ENCODE peak calls at places on chromosomes 6 and 20, in six cellular contexts. S, K, W, P, D and U are unnamed samples.

GRCh38 chr6:158758464-158758863 is 60.7 kb downstream of the EZR start:
- DNase-seq in S (no peak), K (no peak), W (no peak), P (no peak), D (no peak), U (no peak)

GRCh38 chr6:13378669-13379590 is 50.6 kb upstream of the TBC1D7 start:
- DNase-seq in S (no peak), K (no peak), W (no peak), P (no peak), D (no peak), U (no peak)

GRCh38 chr6:23180504-23181293 is 611.3 kb downstream of the HDGFL1 start:
- DNase-seq in S (no peak), K (peak), W (no peak), P (peak), D (no peak), U (peak)

GRCh38 chr6:97059473-97059872 is 134.9 kb downstream of the KLHL32 start:
- DNase-seq in S (no peak), K (peak), W (no peak), P (no peak), D (no peak), U (no peak)

GRCh38 chr6:151723152-151723551 is 84.3 kb upstream of the ESR1 start:
- DNase-seq in S (no peak), K (no peak), W (peak), P (no peak), D (no peak), U (no peak)

GRCh38 chr20:1478566-1478965 is 11.9 kb upstream of the NSFL1C start:
- DNase-seq in S (no peak), K (peak), W (no peak), P (no peak), D (no peak), U (peak)

GRCh38 chr20:44181611-44182010 is 5.4 kb downstream of the JPH2 start:
- DNase-seq in S (no peak), K (no peak), W (no peak), P (no peak), D (no peak), U (no peak)

GRCh38 chr20:45111799-45112471 is 3.0 kb downstream of the WFDC5 start:
- DNase-seq in S (no peak), K (no peak), W (peak), P (no peak), D (no peak), U (no peak)

GRCh38 chr6:24933868-24934401 is 1.8 kb downstream of the RIPOR2 start:
- DNase-seq in S (no peak), K (no peak), W (peak), P (no peak), D (peak), U (no peak)

GRCh38 chr6:8027965-8028651 is 36.1 kb downstream of the BLOC1S5 start:
- DNase-seq in S (no peak), K (no peak), W (no peak), P (no peak), D (no peak), U (no peak)

GRCh38 chr20:52490715-52491430 is 299.3 kb upstream of the ZFP64 start:
- DNase-seq in S (no peak), K (peak), W (no peak), P (peak), D (no peak), U (peak)

GRCh38 chr6:113994934-113995342 is 24.0 kb upstream of the HDAC2 start:
- DNase-seq in S (no peak), K (peak), W (peak), P (peak), D (peak), U (peak)

GRCh38 chr20:60262967-60263603 is 304.9 kb downstream of the CDH26 start:
- DNase-seq in S (no peak), K (no peak), W (peak), P (no peak), D (peak), U (no peak)

GRCh38 chr20:35991142-35991771 is 22.9 kb downstream of the CNBD2 start:
- DNase-seq in S (no peak), K (peak), W (peak), P (no peak), D (peak), U (no peak)

GRCh38 chr6:142794424-142794823 is 150.6 kb downstream of the HIVEP2 start:
- DNase-seq in S (no peak), K (no peak), W (no peak), P (no peak), D (no peak), U (no peak)

GRCh38 chr20:13546497-13547131 is 92.1 kb downstream of the TASP1 start:
- DNase-seq in S (peak), K (peak), W (peak), P (peak), D (peak), U (peak)

GRCh38 chr6:34890526-34890910 is 1.5 kb downstream of the ANKS1A start:
- DNase-seq in S (no peak), K (no peak), W (no peak), P (no peak), D (no peak), U (no peak)

GRCh38 chr6:89122625-89123024 is 4.8 kb upstream of the SRSF12 start:
- DNase-seq in S (no peak), K (peak), W (no peak), P (peak), D (no peak), U (no peak)

GRCh38 chr6:111527367-111527766 is 44.3 kb upstream of the REV3L start:
- DNase-seq in S (no peak), K (no peak), W (no peak), P (no peak), D (no peak), U (no peak)

GRCh38 chr6:29675561-29675960 is 5.4 kb downstream of the ZFP57 start:
- DNase-seq in S (no peak), K (no peak), W (no peak), P (no peak), D (no peak), U (no peak)

GRCh38 chr20:46158476-46158987 is 40.4 kb downstream of the CD40 start:
- DNase-seq in S (no peak), K (no peak), W (no peak), P (no peak), D (no peak), U (no peak)

GRCh38 chr20:59628171-59628570 is 23.8 kb downstream of the PHACTR3 start:
- DNase-seq in S (no peak), K (no peak), W (no peak), P (no peak), D (no peak), U (no peak)

GRCh38 chr6:157432231-157432630 is 51.2 kb downstream of the ZDHHC14 start:
- DNase-seq in S (no peak), K (no peak), W (no peak), P (no peak), D (no peak), U (no peak)

GRCh38 chr6:148370171-148370570 is 27.5 kb downstream of the SASH1 start:
- DNase-seq in S (no peak), K (no peak), W (no peak), P (no peak), D (no peak), U (no peak)

GRCh38 chr6:42782689-42783176 is 881 bp downstream of the BICRAL start:
- DNase-seq in S (peak), K (peak), W (peak), P (peak), D (peak), U (peak)

GRCh38 chr6:11992086-11992485 is 20.0 kb upstream of the HIVEP1 start:
- DNase-seq in S (no peak), K (no peak), W (no peak), P (no peak), D (no peak), U (no peak)

GRCh38 chr20:17568972-17569471 is 853 bp upstream of the DSTN start:
- DNase-seq in S (peak), K (peak), W (peak), P (peak), D (peak), U (peak)

GRCh38 chr20:20755227-20755626 is 42.8 kb upstream of the RALGAPA2 start:
- DNase-seq in S (no peak), K (no peak), W (no peak), P (no peak), D (no peak), U (no peak)

GRCh38 chr6:158270389-158271127 is 41.7 kb upstream of the TULP4 start:
- DNase-seq in S (no peak), K (no peak), W (peak), P (no peak), D (no peak), U (no peak)

GRCh38 chr6:116290799-116291198 is 11.1 kb upstream of the TSPYL1 start:
- DNase-seq in S (no peak), K (no peak), W (no peak), P (no peak), D (no peak), U (no peak)

GRCh38 chr20:19129976-19130612 is 82.3 kb upstream of the SLC24A3 start:
- DNase-seq in S (no peak), K (no peak), W (no peak), P (no peak), D (no peak), U (no peak)

GRCh38 chr20:44382641-44383040 is 27.1 kb downstream of the HNF4A start:
- DNase-seq in S (no peak), K (no peak), W (no peak), P (no peak), D (no peak), U (no peak)

GRCh38 chr6:144286503-144287393 is 1.6 kb downstream of the UTRN start:
- DNase-seq in S (peak), K (peak), W (peak), P (no peak), D (peak), U (peak)

GRCh38 chr20:59783020-59784010 is 150.1 kb downstream of the SYCP2 start:
- DNase-seq in S (peak), K (peak), W (peak), P (peak), D (no peak), U (no peak)

GRCh38 chr6:125471703-125472102 is 169.9 kb upstream of the HDDC2 start:
- DNase-seq in S (no peak), K (peak), W (no peak), P (no peak), D (no peak), U (no peak)
- TF ChIP-seq CTCF in S (no peak), K (no peak), W (no peak), P (no peak), D (no peak), U (no peak)

GRCh38 chr20:48241482-48241881 is 456.2 kb upstream of the SULF2 start:
- DNase-seq in S (no peak), K (no peak), W (no peak), P (no peak), D (no peak), U (no peak)
- TF ChIP-seq CTCF in S (no peak), K (no peak), W (no peak), P (no peak), D (no peak), U (no peak)

GRCh38 chr6:84242265-84242664 is 14.8 kb upstream of the CEP162 start:
- DNase-seq in S (no peak), K (no peak), W (no peak), P (no peak), D (no peak), U (no peak)

DNA sequence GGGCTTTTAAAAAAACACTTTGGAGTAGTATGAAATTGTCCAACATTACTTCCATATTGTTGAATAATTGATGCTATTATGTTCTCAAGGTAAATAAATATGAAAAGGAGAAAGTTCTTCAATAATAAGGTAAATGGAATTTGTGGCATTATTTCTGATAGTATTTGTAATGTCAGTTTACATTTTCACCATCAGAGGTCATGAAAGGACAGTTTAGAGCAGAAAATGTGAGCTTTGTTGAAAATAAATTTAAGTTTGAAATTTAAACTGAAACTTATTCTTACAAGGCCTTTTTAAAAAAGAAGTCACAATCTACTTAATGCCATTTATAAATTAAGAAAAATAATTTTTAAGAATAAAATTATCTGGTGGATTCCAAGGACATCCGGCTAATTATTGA is 15.8 kb upstream of the CEP162 start:
- DNase-seq in S (no peak), K (no peak), W (no peak), P (no peak), D (no peak), U (no peak)
- TF ChIP-seq CTCF in S (peak), K (no peak), W (no peak), P (no peak), D (no peak), U (peak)

DNA sequence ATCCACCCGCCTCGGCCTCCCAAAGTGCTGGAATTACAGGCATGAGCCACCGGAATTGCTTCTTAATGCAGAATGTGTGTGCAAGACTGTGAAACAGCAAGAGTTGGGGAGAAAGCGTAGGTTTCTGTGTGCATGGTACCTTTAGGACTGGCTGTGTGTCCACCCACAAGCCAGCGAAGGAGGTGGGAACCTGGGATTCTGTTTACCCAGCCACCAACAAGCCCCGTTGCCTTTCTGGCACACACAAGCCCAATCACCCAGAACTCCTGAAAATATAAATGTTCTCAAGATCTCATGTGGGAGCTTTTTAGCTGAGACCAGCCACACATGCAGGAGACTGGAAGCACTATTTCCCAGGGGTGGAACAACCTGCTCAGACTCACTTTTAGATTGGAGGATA is 4.9 kb upstream of the RNF24 start:
- DNase-seq in S (no peak), K (no peak), W (no peak), P (no peak), D (no peak), U (no peak)
- TF ChIP-seq CTCF in S (no peak), K (no peak), W (no peak), P (no peak), D (no peak), U (no peak)

DNA sequence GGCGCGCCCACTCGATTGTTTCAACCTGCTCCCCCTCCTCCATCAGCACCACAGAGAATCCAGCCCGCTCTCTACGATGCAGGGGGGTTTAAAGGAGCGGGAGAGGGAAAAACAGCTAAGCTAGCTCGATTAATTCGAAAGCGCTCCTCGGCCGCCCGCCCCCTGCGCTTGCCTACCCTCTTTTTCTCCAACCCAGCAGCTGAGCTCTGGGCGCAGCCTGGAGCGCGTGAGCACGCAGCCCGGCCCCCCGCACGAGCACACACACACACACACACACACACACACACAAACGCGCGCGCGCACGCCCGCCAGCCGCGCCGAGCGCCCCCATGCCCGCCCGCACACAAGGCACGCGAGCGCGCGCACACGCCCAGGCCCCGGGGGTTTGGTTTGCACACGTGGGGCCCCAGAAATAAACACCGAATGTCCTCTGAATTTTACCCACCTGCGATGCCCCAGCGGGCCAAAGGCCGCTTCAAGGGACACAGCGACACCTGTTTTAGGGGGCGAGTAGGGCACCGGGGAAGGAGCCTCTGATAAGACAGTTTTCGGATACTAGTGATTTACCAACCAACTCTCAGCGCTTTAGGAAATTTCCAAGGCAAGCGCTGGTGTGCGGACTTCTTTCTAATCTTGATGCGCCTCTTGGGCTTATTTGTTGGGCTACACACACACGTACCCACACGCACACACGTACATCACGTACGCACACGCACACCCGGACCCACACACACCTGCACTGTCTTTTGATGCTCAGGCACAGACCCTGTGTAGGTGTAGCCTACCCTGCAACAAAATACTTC is 787 bp upstream of the NRN1 start:
- DNase-seq in S (no peak), K (no peak), W (peak), P (no peak), D (no peak), U (no peak)
- TF ChIP-seq CTCF in S (peak), K (peak), W (peak), P (no peak), D (peak), U (no peak)